ENCODE peak calls at places on chromosomes 1 and 21, in six cellular contexts. One of them, this sample, is unnamed.

GRCh38 chr1:226989081-226989747 is 49.1 kb downstream of the COQ8A start:
- DNase-seq in stimulated activated CD4-positive, alpha-beta T cell treated with anti-CD3 and anti-CD28 coated beads, Interleukin-4, amount 100 ng/mL, for 24 hours: no peak
- DNase-seq in mucosa of gallbladder: no peak
- DNase-seq in adipocyte: no peak
- DNase-seq in activated T-cell treated with anti-CD3 and anti-CD28 coated beads, Interleukin-2, amount 50 U/mL, for 72 hours: no peak
- DNase-seq in G401: no peak
- DNase-seq in this sample: no peak

GRCh38 chr1:201089621-201090020 is 22.6 kb downstream of the CACNA1S start:
- DNase-seq in stimulated activated CD4-positive, alpha-beta T cell treated with anti-CD3 and anti-CD28 coated beads, Interleukin-4, amount 100 ng/mL, for 24 hours: no peak
- DNase-seq in mucosa of gallbladder: no peak
- DNase-seq in adipocyte: no peak
- DNase-seq in activated T-cell treated with anti-CD3 and anti-CD28 coated beads, Interleukin-2, amount 50 U/mL, for 72 hours: no peak
- DNase-seq in G401: no peak
- DNase-seq in this sample: no peak

GRCh38 chr1:107637101-107637500 is 327.9 kb downstream of the VAV3 start:
- DNase-seq in stimulated activated CD4-positive, alpha-beta T cell treated with anti-CD3 and anti-CD28 coated beads, Interleukin-4, amount 100 ng/mL, for 24 hours: no peak
- DNase-seq in mucosa of gallbladder: no peak
- DNase-seq in adipocyte: peak
- DNase-seq in activated T-cell treated with anti-CD3 and anti-CD28 coated beads, Interleukin-2, amount 50 U/mL, for 72 hours: no peak
- DNase-seq in G401: no peak
- DNase-seq in this sample: no peak

GRCh38 chr1:204190212-204191211 is 5.8 kb downstream of the KISS1 start:
- DNase-seq in stimulated activated CD4-positive, alpha-beta T cell treated with anti-CD3 and anti-CD28 coated beads, Interleukin-4, amount 100 ng/mL, for 24 hours: no peak
- DNase-seq in mucosa of gallbladder: peak
- DNase-seq in adipocyte: peak
- DNase-seq in activated T-cell treated with anti-CD3 and anti-CD28 coated beads, Interleukin-2, amount 50 U/mL, for 72 hours: peak
- DNase-seq in G401: no peak
- DNase-seq in this sample: peak

GRCh38 chr21:33380483-33380998 is 22.7 kb upstream of the IFNGR2 start:
- DNase-seq in stimulated activated CD4-positive, alpha-beta T cell treated with anti-CD3 and anti-CD28 coated beads, Interleukin-4, amount 100 ng/mL, for 24 hours: peak
- DNase-seq in mucosa of gallbladder: peak
- DNase-seq in adipocyte: peak
- DNase-seq in activated T-cell treated with anti-CD3 and anti-CD28 coated beads, Interleukin-2, amount 50 U/mL, for 72 hours: peak
- DNase-seq in G401: peak
- DNase-seq in this sample: peak

GRCh38 chr1:151343587-151343986 is 3.5 kb downstream of the RFX5 start:
- DNase-seq in stimulated activated CD4-positive, alpha-beta T cell treated with anti-CD3 and anti-CD28 coated beads, Interleukin-4, amount 100 ng/mL, for 24 hours: no peak
- DNase-seq in mucosa of gallbladder: no peak
- DNase-seq in adipocyte: no peak
- DNase-seq in activated T-cell treated with anti-CD3 and anti-CD28 coated beads, Interleukin-2, amount 50 U/mL, for 72 hours: no peak
- DNase-seq in G401: no peak
- DNase-seq in this sample: no peak

GRCh38 chr1:58896211-58897183 is 112.7 kb upstream of the JUN start:
- DNase-seq in stimulated activated CD4-positive, alpha-beta T cell treated with anti-CD3 and anti-CD28 coated beads, Interleukin-4, amount 100 ng/mL, for 24 hours: no peak
- DNase-seq in mucosa of gallbladder: peak
- DNase-seq in adipocyte: no peak
- DNase-seq in activated T-cell treated with anti-CD3 and anti-CD28 coated beads, Interleukin-2, amount 50 U/mL, for 72 hours: no peak
- DNase-seq in G401: no peak
- DNase-seq in this sample: no peak

GRCh38 chr1:154263465-154264332 is 8.7 kb upstream of the HAX1 start:
- DNase-seq in stimulated activated CD4-positive, alpha-beta T cell treated with anti-CD3 and anti-CD28 coated beads, Interleukin-4, amount 100 ng/mL, for 24 hours: no peak
- DNase-seq in mucosa of gallbladder: no peak
- DNase-seq in adipocyte: no peak
- DNase-seq in activated T-cell treated with anti-CD3 and anti-CD28 coated beads, Interleukin-2, amount 50 U/mL, for 72 hours: no peak
- DNase-seq in G401: no peak
- DNase-seq in this sample: no peak

GRCh38 chr1:78210167-78210566 is 164.4 kb downstream of the GIPC2 start:
- DNase-seq in stimulated activated CD4-positive, alpha-beta T cell treated with anti-CD3 and anti-CD28 coated beads, Interleukin-4, amount 100 ng/mL, for 24 hours: no peak
- DNase-seq in mucosa of gallbladder: no peak
- DNase-seq in adipocyte: no peak
- DNase-seq in activated T-cell treated with anti-CD3 and anti-CD28 coated beads, Interleukin-2, amount 50 U/mL, for 72 hours: no peak
- DNase-seq in G401: no peak
- DNase-seq in this sample: peak

GRCh38 chr1:165073402-165074007 is 283.0 kb downstream of the LMX1A start:
- DNase-seq in stimulated activated CD4-positive, alpha-beta T cell treated with anti-CD3 and anti-CD28 coated beads, Interleukin-4, amount 100 ng/mL, for 24 hours: no peak
- DNase-seq in mucosa of gallbladder: no peak
- DNase-seq in adipocyte: peak
- DNase-seq in activated T-cell treated with anti-CD3 and anti-CD28 coated beads, Interleukin-2, amount 50 U/mL, for 72 hours: peak
- DNase-seq in G401: peak
- DNase-seq in this sample: peak

GRCh38 chr1:193703655-193704054 is 517.2 kb upstream of the B3GALT2 start:
- DNase-seq in stimulated activated CD4-positive, alpha-beta T cell treated with anti-CD3 and anti-CD28 coated beads, Interleukin-4, amount 100 ng/mL, for 24 hours: no peak
- DNase-seq in mucosa of gallbladder: no peak
- DNase-seq in adipocyte: no peak
- DNase-seq in activated T-cell treated with anti-CD3 and anti-CD28 coated beads, Interleukin-2, amount 50 U/mL, for 72 hours: no peak
- DNase-seq in G401: no peak
- DNase-seq in this sample: no peak

GRCh38 chr1:30319765-30320580 is 403.4 kb downstream of the MATN1 start:
- DNase-seq in stimulated activated CD4-positive, alpha-beta T cell treated with anti-CD3 and anti-CD28 coated beads, Interleukin-4, amount 100 ng/mL, for 24 hours: no peak
- DNase-seq in mucosa of gallbladder: no peak
- DNase-seq in adipocyte: no peak
- DNase-seq in activated T-cell treated with anti-CD3 and anti-CD28 coated beads, Interleukin-2, amount 50 U/mL, for 72 hours: no peak
- DNase-seq in G401: no peak
- DNase-seq in this sample: no peak

This sample was measured in AG10803.